ENCODE peak calls at places on chromosome 2, in eight cellular contexts. C is adipocyte, S is cardiac muscle cell, E is right atrium auricular region, H is OCI-LY7, D is MM.1S, A is esophagus squamous epithelium, Y is aorta. O is an unnamed sample. For H3K4me1, the result is how much of the 10 kb centered on the place peaks cover.

GRCh38 chr2:127173073-127173472 is 47.0 kb downstream of the CYP27C1 start:
- DNase-seq in C (peak), S (peak), D (no peak), H (no peak), Y (no peak), E (no peak), A (no peak), O (no peak)

GRCh38 chr2:84939426-84940087 is 31.4 kb upstream of the KCMF1 start:
- DNase-seq in S (no peak), H (peak), Y (no peak), E (no peak), C (no peak), D (peak), A (no peak), O (peak)

GRCh38 chr2:17583166-17583565 is 42.7 kb downstream of the VSNL1 start:
- DNase-seq in E (no peak), Y (no peak), S (peak), A (no peak), H (no peak), C (no peak), D (no peak), O (no peak)

GRCh38 chr2:7011376-7012083 is 94.3 kb downstream of the RNF144A start:
- DNase-seq in S (peak), A (no peak), E (no peak), Y (no peak), D (no peak), H (no peak), C (peak), O (no peak)

GRCh38 chr2:67997528-67998267 is 65.1 kb downstream of the C1D start:
- DNase-seq in C (peak), Y (no peak), E (no peak), H (no peak), D (no peak), S (no peak), A (no peak), O (no peak)

GRCh38 chr2:132009874-132010521 is 151.8 kb downstream of the ANKRD30BL start:
- DNase-seq in Y (no peak), E (no peak), S (no peak), D (peak), H (no peak), C (no peak), A (no peak), O (no peak)

GRCh38 chr2:36839976-36840617 is 126.2 kb downstream of the STRN start:
- DNase-seq in S (no peak), A (no peak), D (no peak), E (no peak), H (no peak), C (no peak), Y (no peak), O (no peak)

GRCh38 chr2:73176881-73177644 is 25.3 kb upstream of the NOTO start:
- DNase-seq in D (peak), S (peak), E (peak), A (peak), Y (peak), C (peak), H (peak), O (peak)

GRCh38 chr2:30625600-30626208 is 178.7 kb downstream of the LCLAT1 start:
- DNase-seq in A (no peak), E (no peak), D (no peak), Y (no peak), C (no peak), H (no peak), S (no peak), O (no peak)

GRCh38 chr2:147311058-147311429 is 533.8 kb upstream of the ACVR2A start:
- DNase-seq in H (no peak), C (no peak), E (no peak), D (no peak), S (no peak), Y (no peak), A (no peak), O (no peak)

GRCh38 chr2:138507267-138507666 is 5.7 kb downstream of the SPOPL start:
- DNase-seq in C (no peak), A (no peak), E (no peak), H (no peak), Y (no peak), D (no peak), S (no peak), O (no peak)

GRCh38 chr2:38180754-38181153 is 104.8 kb upstream of the CYP1B1 start:
- DNase-seq in Y (no peak), D (no peak), H (no peak), E (no peak), A (no peak), S (no peak), C (no peak), O (no peak)

GRCh38 chr2:38176619-38177021 is 100.7 kb upstream of the CYP1B1 start:
- DNase-seq in Y (no peak), E (no peak), D (no peak), H (no peak), S (peak), C (peak), A (no peak), O (no peak)

GRCh38 chr2:38174646-38175096 is 98.7 kb upstream of the CYP1B1 start:
- DNase-seq in C (peak), A (no peak), H (no peak), D (no peak), E (no peak), Y (no peak), S (peak), O (no peak)

GRCh38 chr2:38178556-38179419 is 102.8 kb upstream of the CYP1B1 start:
- DNase-seq in H (no peak), E (peak), A (no peak), D (no peak), S (peak), C (peak), Y (no peak), O (no peak)

DNA sequence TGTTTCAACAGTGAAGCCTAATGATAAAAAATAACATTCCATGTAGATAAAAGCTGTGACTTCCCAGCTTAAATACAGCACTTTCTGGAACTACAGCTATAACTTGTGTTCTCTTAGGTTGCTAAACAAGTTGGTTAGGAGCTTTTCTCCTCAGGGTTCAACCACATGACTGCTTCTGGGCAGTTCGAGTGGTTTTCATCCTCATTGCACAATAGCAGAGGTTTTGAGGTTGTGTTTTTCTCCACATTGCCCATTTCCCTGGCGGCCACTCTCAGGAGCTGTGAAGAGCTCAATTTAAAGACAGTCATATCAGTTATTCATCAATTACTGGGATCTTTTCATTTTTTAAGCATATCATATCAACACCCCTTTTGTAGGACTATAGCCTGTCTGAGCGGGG is 102.2 kb upstream of the CYP1B1 start:
- DNase-seq in H (no peak), D (no peak), S (peak), C (peak), E (peak), Y (no peak), A (no peak), O (no peak)
- H3K4me1 ChIP-seq in H (under half), D (under half), S (under half), C (half or more), E (under half), Y (under half), A (half or more), O (under half)

DNA sequence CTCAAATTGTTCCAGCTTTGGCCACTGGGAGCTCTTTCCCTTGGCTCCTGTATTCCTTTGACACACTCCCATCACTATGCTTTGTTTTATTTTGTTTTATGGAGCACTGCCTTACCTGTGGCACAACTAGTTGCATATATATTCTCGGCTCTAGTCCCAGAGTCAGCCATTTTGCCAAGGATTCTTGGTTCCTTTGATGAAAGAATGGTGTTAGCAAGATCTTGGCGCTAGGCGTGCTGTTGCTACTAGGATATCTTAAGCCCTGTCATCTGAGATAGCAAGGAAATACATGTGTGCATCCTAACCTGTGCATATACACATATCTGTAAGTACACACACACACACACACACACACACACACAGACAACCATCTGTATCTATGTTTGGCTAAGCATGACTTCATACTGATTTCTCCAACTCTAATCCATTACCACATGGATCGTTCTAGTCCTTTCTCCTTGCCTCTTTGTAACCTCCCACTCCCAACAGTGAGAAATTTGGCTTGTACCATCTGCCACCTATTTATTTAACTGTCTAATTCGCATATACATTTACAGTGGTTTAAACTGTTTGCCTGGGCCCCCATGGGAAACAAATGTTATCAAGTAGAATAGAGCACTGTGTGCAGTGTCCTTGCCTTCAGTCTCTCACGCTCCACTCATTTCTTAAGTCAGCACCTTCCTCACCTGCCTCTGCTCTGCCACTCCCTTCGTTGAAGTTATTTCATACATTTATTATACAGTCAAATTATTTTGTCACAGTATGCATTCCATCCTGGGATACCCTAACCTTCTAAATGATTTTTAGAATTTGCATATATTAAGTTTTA is 137.5 kb upstream of the MAP3K20 start:
- DNase-seq in Y (no peak), S (no peak), H (no peak), A (no peak), C (no peak), D (no peak), E (no peak), O (no peak)
- H3K4me1 ChIP-seq in Y (under half), S (under half), H (under half), A (under half), C (under half), D (under half), E (under half), O (under half)

GRCh38 chr2:13662055-13662454 is 945.3 kb downstream of the TRIB2 start:
- DNase-seq in D (no peak), E (no peak), A (no peak), H (no peak), S (no peak), Y (no peak), C (peak), O (no peak)
- H3K4me1 ChIP-seq in D (under half), E (under half), A (under half), H (under half), S (under half), Y (under half), C (under half), O (under half)

GRCh38 chr2:33240178-33240577 is 236.3 kb upstream of the RASGRP3 start:
- DNase-seq in Y (no peak), E (no peak), A (no peak), H (no peak), C (no peak), S (peak), D (no peak), O (no peak)
- H3K4me1 ChIP-seq in Y (under half), E (under half), A (under half), H (under half), C (under half), S (under half), D (under half), O (under half)

GRCh38 chr2:216559625-216560156 is 61.0 kb downstream of the RPL37A start:
- DNase-seq in C (peak), H (no peak), D (no peak), S (no peak), Y (no peak), A (no peak), E (no peak), O (no peak)
- H3K4me1 ChIP-seq in C (under half), H (under half), D (under half), S (under half), Y (under half), A (under half), E (under half), O (under half)

DNA sequence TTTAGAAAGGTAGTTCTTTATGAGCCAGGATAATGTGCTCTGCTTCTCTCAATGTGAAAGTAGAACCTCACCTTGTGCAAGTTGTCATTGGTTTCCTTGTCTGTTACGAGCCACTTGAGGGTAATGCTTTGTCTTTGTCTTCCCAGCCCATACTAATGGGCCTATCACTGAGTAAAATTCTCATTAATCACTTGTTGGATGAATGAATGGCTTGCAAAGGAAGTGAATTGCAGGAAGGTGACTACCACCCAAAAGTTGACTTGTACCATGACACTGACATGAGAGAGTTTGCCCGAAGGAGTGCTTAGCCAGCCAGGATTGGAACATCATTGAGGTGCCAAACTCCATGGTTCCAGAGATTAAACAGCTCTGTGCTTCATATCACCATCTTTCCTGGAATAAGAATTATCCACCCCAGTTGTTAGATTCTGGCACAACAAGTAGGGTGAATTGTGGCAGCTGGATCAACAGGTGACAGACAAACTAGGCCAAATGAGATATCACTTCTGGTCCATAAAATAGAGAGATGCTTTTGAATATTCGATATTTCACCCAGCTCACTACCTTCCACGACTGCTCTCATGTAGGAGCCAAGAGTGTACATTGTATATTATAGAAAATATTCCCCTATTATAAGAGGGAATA is 20.5 kb upstream of the CD28 start:
- DNase-seq in A (no peak), S (no peak), H (no peak), Y (no peak), D (no peak), C (no peak), E (no peak), O (no peak)
- H3K4me1 ChIP-seq in A (half or more), S (under half), H (half or more), Y (under half), D (half or more), C (half or more), E (half or more), O (under half)